ENCODE peak calls at places on chromosomes 4 and X, in six cellular contexts. E is suprapubic skin, M is GM12878, J is esophagus muscularis mucosa, N is sigmoid colon, O is upper lobe of left lung. A is an unnamed sample.

GRCh38 chrX:83588409-83588808 is 80.3 kb downstream of the POU3F4 start:
- DNase-seq in E (no peak), M (no peak), J (no peak), N (no peak), O (peak), A (no peak)

GRCh38 chr4:128355301-128355700 is 67.7 kb upstream of the PGRMC2 start:
- DNase-seq in E (no peak), M (no peak), J (no peak), N (no peak), O (no peak), A (no peak)

GRCh38 chr4:55348436-55348835 is 2.4 kb downstream of the SRD5A3 start:
- DNase-seq in E (no peak), M (no peak), J (no peak), N (no peak), O (no peak), A (no peak)

GRCh38 chrX:10648608-10649007 is 28.2 kb upstream of the MID1 start:
- DNase-seq in E (no peak), M (no peak), J (no peak), N (no peak), O (no peak), A (no peak)

GRCh38 chr4:20778896-20779295 is 78.6 kb downstream of the PACRGL start:
- DNase-seq in E (no peak), M (no peak), J (no peak), N (no peak), O (no peak), A (no peak)

GRCh38 chrX:121831601-121832000 is 784.2 kb downstream of the GLUD2 start:
- DNase-seq in E (no peak), M (no peak), J (no peak), N (no peak), O (no peak), A (no peak)

GRCh38 chr4:186606593-186606992 is 51.2 kb upstream of the MTNR1A start:
- DNase-seq in E (no peak), M (no peak), J (no peak), N (no peak), O (no peak), A (no peak)

GRCh38 chr4:40992472-40993298 is 221.7 kb downstream of the APBB2 start:
- DNase-seq in E (no peak), M (peak), J (no peak), N (no peak), O (no peak), A (no peak)

GRCh38 chr4:78710536-78710935 is 65.6 kb upstream of the BMP2K start:
- DNase-seq in E (no peak), M (no peak), J (no peak), N (no peak), O (no peak), A (no peak)

GRCh38 chrX:130108647-130109428 is 1.5 kb downstream of the ELF4 start:
- DNase-seq in E (no peak), M (no peak), J (no peak), N (no peak), O (no peak), A (no peak)

GRCh38 chr4:165537028-165537648 is 158.3 kb downstream of the CPE start:
- DNase-seq in E (no peak), M (no peak), J (no peak), N (no peak), O (no peak), A (no peak)

GRCh38 chr4:133320576-133321170 is 171.6 kb downstream of the PCDH10 start:
- DNase-seq in E (no peak), M (no peak), J (no peak), N (no peak), O (no peak), A (no peak)

GRCh38 chrX:136646602-136647239 is 1.2 kb upstream of the CD40LG start:
- DNase-seq in E (no peak), M (no peak), J (no peak), N (no peak), O (no peak), A (no peak)

GRCh38 chrX:78801522-78801921 is 54.0 kb downstream of the LPAR4 start:
- DNase-seq in E (no peak), M (no peak), J (no peak), N (no peak), O (no peak), A (no peak)

GRCh38 chr4:185775792-185776555 is 36.0 kb downstream of the SORBS2 start:
- DNase-seq in E (no peak), M (no peak), J (no peak), N (no peak), O (no peak), A (no peak)

GRCh38 chr4:147793569-147793968 is 61.7 kb downstream of the ARHGAP10 start:
- DNase-seq in E (no peak), M (no peak), J (no peak), N (no peak), O (no peak), A (no peak)

GRCh38 chrX:71618303-71618721 is at the start of gene CXCR3:
- DNase-seq in E (no peak), M (peak), J (no peak), N (no peak), O (peak), A (no peak)

GRCh38 chrX:122850326-122850725 is 333.8 kb upstream of the GRIA3 start:
- DNase-seq in E (no peak), M (no peak), J (no peak), N (no peak), O (no peak), A (no peak)

GRCh38 chr4:74173321-74173720 is 15.4 kb downstream of the MTHFD2L start:
- DNase-seq in E (no peak), M (no peak), J (no peak), N (no peak), O (no peak), A (no peak)

GRCh38 chrX:53483838-53484420 is 49.8 kb upstream of the HSD17B10 start:
- DNase-seq in E (no peak), M (no peak), J (no peak), N (no peak), O (no peak), A (no peak)

GRCh38 chr4:38279650-38280322 is 319.6 kb downstream of the PTTG2 start:
- DNase-seq in E (no peak), M (no peak), J (no peak), N (no peak), O (no peak), A (no peak)
- TF ChIP-seq EP300 in E (no peak), M (no peak), J (no peak), N (no peak), O (no peak), A (no peak)

GRCh38 chrX:23908219-23909003 is 605 bp downstream of the CXorf58 start:
- DNase-seq in E (no peak), M (no peak), J (no peak), N (no peak), O (no peak), A (no peak)

GRCh38 chrX:23904096-23904495 is 3.6 kb downstream of the APOO start:
- DNase-seq in E (no peak), M (no peak), J (no peak), N (no peak), O (no peak), A (no peak)

GRCh38 chrX:23907106-23907495 is 637 bp downstream of the APOO start:
- DNase-seq in E (no peak), M (no peak), J (no peak), N (no peak), O (no peak), A (no peak)

GRCh38 chrX:23911436-23911835 is 3.6 kb downstream of the CXorf58 start:
- DNase-seq in E (no peak), M (no peak), J (no peak), N (no peak), O (no peak), A (no peak)

GRCh38 chrX:23907496-23908218 is at the start of the genes APOO and CXorf58:
- DNase-seq in E (peak), M (peak), J (peak), N (peak), O (peak), A (peak)
- TF ChIP-seq POLR2AphosphoS5 in E (no peak), M (peak), J (peak), N (peak), O (peak), A (no peak)

GRCh38 chr4:150773729-150774449 is 191.9 kb downstream of the MAB21L2 start:
- DNase-seq in E (no peak), M (no peak), J (no peak), N (no peak), O (no peak), A (no peak)
- TF ChIP-seq EP300 in E (no peak), M (no peak), J (no peak), N (no peak), O (no peak), A (no peak)

DNA sequence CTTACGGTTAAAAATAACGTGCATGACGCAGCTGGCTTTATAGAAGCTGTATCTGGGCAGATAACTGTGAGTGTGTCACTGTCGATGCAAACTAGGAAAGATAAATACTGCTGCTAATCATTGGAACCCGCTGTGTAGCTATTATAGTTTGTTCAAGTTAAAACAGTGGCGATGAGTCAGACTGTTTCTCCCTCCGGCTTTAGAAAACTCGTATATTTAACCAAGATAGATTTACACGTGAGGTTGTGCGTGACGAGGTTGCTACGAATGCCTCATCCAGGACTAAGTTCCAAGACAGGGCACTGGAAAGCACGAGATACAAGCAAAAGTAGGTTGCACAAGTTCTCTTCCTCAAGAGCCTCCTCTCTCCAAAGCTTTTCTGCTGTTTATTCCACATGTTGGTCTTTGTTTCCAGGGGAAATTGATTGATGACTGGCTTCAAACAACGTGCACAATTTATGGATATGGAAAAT is 270.7 kb downstream of the FBXW7 start:
- DNase-seq in E (no peak), M (no peak), J (peak), N (no peak), O (no peak), A (peak)
- TF ChIP-seq POLR2AphosphoS5 in E (no peak), M (no peak), J (no peak), N (no peak), O (no peak), A (no peak)